ENCODE peak calls at places on chromosomes 2 and 18, in five cellular contexts. Y, I, A, Z and P are unnamed samples.

GRCh38 chr2:168904358-168904757 is 3.3 kb downstream of the G6PC2 start:
- DNase-seq in Y (no peak), I (no peak), Z (no peak), A (no peak), P (no peak)

GRCh38 chr18:65753520-65753919 is 2.7 kb downstream of the CDH7 start:
- DNase-seq in Z (peak; percentile 31), Y (no peak), I (no peak), A (no peak), P (peak; percentile 50)

GRCh38 chr2:20224716-20225293 is at the start of gene SDC1:
- DNase-seq in Z (peak; percentile 66), Y (peak; percentile 61), I (no peak), A (no peak), P (peak; percentile 53)

GRCh38 chr2:20637147-20637546 is 13.8 kb downstream of the HS1BP3 start:
- DNase-seq in I (no peak), Y (no peak), A (no peak), Z (no peak), P (no peak)

GRCh38 chr2:23378496-23378895 is 6.5 kb upstream of the KLHL29 start:
- DNase-seq in A (no peak), Z (no peak), I (no peak), Y (no peak), P (no peak)

GRCh38 chr2:113703404-113704299 is 52.8 kb downstream of the SLC35F5 start:
- DNase-seq in A (no peak), I (no peak), Z (no peak), Y (no peak), P (peak; percentile 76)

GRCh38 chr2:223826995-223827394 is 10.4 kb downstream of the AP1S3 start:
- DNase-seq in I (no peak), A (no peak), Y (no peak), Z (no peak), P (no peak)

GRCh38 chr2:69985684-69986083 is 24.3 kb upstream of the ASPRV1 start:
- DNase-seq in Z (no peak), A (no peak), Y (no peak), I (no peak), P (peak; percentile 31)

GRCh38 chr2:227180286-227180685 is 15.9 kb downstream of the COL4A3 start:
- DNase-seq in I (no peak), Z (peak; percentile 8), Y (no peak), A (no peak), P (peak; percentile 84)

GRCh38 chr2:118834901-118835738 is 12.3 kb downstream of the EN1 start:
- DNase-seq in Z (no peak), Y (no peak), A (no peak), I (no peak), P (no peak)

GRCh38 chr2:10835052-10835970 is 22.7 kb upstream of the PDIA6 start:
- DNase-seq in A (no peak), Y (peak; percentile 66), I (peak; percentile 67), Z (peak; percentile 33), P (peak; percentile 84)